ENCODE peak calls at places on chromosomes 13 and 19, in five cellular contexts. S is Panc1; M is CD4-positive, CD25-positive, alpha-beta regulatory T cell; P is uterus; C is GM23338. T is an unnamed sample.

GRCh38 chr13:73000027-73000674 is 58.7 kb upstream of the KLF5 start:
- DNase-seq in S (no peak), M (peak; percentile 54), P (no peak), C (no peak), T (peak; percentile 79)

GRCh38 chr19:49655570-49656455 is 9.8 kb downstream of the IRF3 start:
- DNase-seq in S (no peak), M (no peak), P (no peak), C (no peak), T (no peak)

GRCh38 chr13:97182065-97182890 is 39.9 kb upstream of the MBNL2 start:
- DNase-seq in S (no peak), M (no peak), P (no peak), C (no peak), T (peak; percentile 14)

GRCh38 chr19:45613926-45614725 is 12.1 kb upstream of the GPR4 start:
- DNase-seq in S (no peak), M (peak; percentile 82), P (peak; percentile 28), C (no peak), T (peak; percentile 96)

GRCh38 chr19:35347171-35347929 is at the start of gene FFAR1:
- DNase-seq in S (no peak), M (no peak), P (no peak), C (no peak), T (no peak)

GRCh38 chr19:33227242-33227650 is 1.6 kb upstream of the SLC7A10 start:
- DNase-seq in S (no peak), M (no peak), P (no peak), C (peak; percentile 76), T (no peak)

GRCh38 chr19:554817-555216 is 11.0 kb downstream of the GZMM start:
- DNase-seq in S (no peak), M (no peak), P (no peak), C (no peak), T (no peak)

GRCh38 chr13:95216182-95216581 is 85.1 kb downstream of the ABCC4 start:
- DNase-seq in S (no peak), M (no peak), P (no peak), C (no peak), T (no peak)

GRCh38 chr13:46546084-46546786 is 6.7 kb upstream of the LRCH1 start:
- DNase-seq in S (no peak), M (no peak), P (no peak), C (no peak), T (no peak)

DNA sequence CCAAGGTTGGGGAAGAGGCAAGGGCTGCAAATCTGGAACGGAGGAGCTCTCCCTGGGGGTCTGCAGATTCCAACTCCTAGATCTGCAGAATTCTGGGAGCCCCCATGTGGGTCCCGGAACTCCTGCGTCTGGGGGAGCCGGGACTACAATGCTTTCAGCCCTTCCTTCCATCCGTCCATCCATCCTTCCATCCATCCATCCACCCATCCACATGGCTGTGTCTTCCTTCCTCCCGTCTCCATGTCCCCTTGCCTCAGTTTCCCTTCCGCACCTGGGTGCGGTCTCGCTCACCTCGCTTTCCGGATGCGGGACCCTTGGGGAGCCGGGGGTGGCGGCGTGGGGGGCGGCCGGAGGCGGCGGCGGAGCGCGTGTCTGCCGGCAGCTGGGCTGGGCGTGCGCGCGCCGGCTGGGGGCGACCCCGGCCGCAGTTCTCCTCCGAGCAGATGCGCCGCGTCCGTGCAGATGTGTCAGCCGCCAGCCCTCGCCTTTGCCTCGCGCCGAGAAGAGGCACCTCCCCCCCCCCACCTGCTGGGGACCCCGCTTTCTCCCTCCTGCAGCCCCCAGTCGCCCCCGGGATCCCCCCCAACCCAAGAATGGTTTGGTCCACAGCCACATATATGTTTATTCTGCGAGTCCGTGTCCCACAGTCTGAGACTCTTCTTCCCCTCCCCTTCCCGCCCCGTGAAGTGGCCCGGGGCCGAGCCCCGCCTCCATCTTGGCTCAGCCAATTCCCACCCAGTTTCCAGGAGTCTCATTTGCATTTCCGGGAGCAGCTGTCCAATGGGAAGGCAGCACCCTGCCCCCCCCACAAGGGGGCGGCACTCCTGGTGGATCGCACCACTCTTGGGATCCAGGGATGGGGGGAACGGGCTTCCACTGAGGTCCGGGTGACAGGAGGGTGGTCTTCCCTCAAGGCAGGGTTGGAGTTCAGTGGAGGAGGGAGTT is 8.8 kb downstream of the ISOC2 start:
- DNase-seq in S (no peak), M (peak; percentile 52), P (peak; percentile 72), C (peak; percentile 95), T (peak; percentile 31)
- H3K4me3 ChIP-seq in S (no peak overlapping the region), M (no peak overlapping the region), P (no peak overlapping the region), C (peak overlapping the region; percentile 66), T (no peak overlapping the region)

GRCh38 chr13:110337287-110337686 is 30.2 kb downstream of the COL4A2 start:
- DNase-seq in S (no peak), M (no peak), P (no peak), C (no peak), T (no peak)
- H3K4me3 ChIP-seq in S (no peak overlapping the region), M (no peak overlapping the region), P (no peak overlapping the region), C (no peak overlapping the region), T (no peak overlapping the region)

DNA sequence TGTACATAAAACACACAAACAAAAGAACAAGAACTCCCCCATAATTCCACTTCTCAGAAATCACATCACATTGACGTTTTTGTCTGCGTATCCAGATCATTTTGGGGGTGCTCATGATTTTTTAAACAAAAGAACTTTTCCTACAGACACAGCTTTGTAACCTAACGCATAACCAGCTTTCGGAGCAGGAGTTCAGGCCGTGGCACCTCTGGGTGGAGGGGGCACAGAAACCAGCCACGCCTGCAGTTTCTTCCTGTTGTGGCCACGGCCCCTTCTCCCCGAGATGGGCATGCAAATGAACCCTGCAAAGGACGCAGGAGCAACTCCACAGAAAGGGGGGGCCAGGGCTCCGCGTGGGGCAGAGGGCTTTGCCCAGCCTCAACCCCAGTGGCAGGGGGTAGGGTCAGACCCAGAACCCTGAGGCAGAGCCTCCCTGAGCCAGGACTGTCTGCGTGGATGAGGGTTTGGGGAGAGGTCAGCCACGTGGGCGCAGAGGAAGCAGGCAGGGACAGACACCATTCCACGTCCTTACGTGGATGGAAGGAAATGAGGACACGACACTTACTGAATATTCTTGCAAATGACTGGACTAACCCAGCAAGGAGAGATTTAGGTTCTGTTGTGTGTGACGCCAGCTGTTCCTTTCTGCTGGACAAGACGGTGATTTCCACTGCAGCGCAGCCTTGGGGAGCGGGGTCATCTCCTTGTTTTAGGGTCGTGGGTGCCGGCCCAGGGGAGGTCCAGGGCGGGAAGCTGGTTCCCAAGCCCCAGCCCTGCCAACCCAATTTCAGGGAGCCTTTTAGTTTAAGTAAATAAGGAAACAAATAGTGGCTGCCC is 64.3 kb downstream of the RASA3 start:
- DNase-seq in S (no peak), M (peak; percentile 72), P (peak; percentile 21), C (no peak), T (no peak)
- H3K4me3 ChIP-seq in S (no peak overlapping the region), M (peak overlapping the region; percentile 66), P (no peak overlapping the region), C (no peak overlapping the region), T (no peak overlapping the region)

GRCh38 chr13:31468114-31468902 is 268.5 kb downstream of the B3GLCT start:
- DNase-seq in S (no peak), M (no peak), P (no peak), C (peak; percentile 23), T (no peak)

GRCh38 chr13:31469377-31469776 is 269.6 kb downstream of the B3GLCT start:
- DNase-seq in S (no peak), M (no peak), P (no peak), C (no peak), T (no peak)
- H3K4me3 ChIP-seq in S (no peak overlapping the region), M (no peak overlapping the region), P (no peak overlapping the region), C (no peak overlapping the region), T (no peak overlapping the region)

DNA sequence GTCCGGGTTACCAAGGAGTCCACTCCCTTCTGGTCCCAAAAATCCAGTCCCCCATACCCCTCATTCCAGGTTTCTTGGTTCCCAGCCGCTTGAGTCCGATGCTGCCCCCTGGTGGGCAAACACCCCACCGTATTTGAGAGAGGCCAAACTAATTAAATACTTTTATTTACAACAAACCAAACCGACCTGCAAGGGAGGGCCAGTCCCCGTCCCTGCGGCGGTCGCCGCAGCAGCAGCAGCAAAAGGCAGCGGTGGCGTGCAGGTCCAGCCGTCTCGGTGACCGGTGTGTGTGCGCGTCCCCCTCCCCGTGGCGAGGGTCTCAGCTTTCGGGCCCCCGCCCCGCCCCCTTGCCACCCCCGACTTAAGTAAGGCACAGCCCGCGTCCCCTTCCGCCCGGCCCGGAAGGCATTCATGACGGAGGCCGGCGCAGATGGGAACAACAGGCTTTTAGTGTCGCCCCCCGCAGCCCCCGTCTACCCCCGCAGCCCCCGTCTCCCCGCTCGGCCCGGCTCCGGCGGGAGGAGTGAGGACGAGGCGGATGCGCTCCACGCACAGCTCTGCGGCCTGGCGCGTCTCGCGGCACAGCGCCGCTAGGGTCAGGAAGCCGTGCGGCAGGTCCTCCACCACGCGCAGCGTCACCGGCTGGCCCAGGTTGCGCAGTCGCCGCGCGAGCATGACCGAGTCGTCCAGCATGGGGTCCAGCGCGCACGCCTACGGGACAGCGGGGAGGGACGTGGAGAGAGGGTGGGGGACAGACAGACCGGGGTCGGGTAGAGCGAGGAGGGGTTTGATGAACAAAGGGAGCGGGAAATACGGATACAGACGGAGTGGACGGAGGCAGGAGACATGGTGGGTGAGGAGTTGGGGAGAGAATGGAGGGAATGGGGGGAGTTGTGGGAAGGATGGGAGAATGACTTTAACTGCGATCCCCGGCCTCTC is 11.5 kb upstream of the CNFN start:
- DNase-seq in S (no peak), M (peak; percentile 78), P (peak; percentile 87), C (peak; percentile 96), T (peak; percentile 66)
- H3K4me3 ChIP-seq in S (peak overlapping the region; percentile 48), M (peak overlapping the region; percentile 53), P (peak overlapping the region; percentile 56), C (peak overlapping the region; percentile 84), T (peak overlapping the region; percentile 44)

GRCh38 chr19:12194827-12195500 is 32.1 kb downstream of the ZNF136 start:
- DNase-seq in S (no peak), M (peak; percentile 35), P (peak; percentile 81), C (peak; percentile 95), T (peak; percentile 72)
- H3K4me3 ChIP-seq in S (no peak overlapping the region), M (peak overlapping the region; percentile 32), P (peak overlapping the region; percentile 51), C (peak overlapping the region; percentile 65), T (peak overlapping the region; percentile 53)

GRCh38 chr13:40356011-40356410 is 310.4 kb downstream of the FOXO1 start:
- DNase-seq in S (no peak), M (no peak), P (no peak), C (no peak), T (no peak)
- H3K4me3 ChIP-seq in S (no peak overlapping the region), M (no peak overlapping the region), P (no peak overlapping the region), C (peak overlapping the region; percentile 55), T (no peak overlapping the region)

T was measured in bronchial epithelial cell.